ENCODE peak calls at places on chromosomes 12 and 14, in four cellular contexts. One of them, this sample, is unnamed.

GRCh38 chr12:38411426-38411825 is 94.9 kb downstream of the ALG10B start:
- DNase-seq in esophagus muscularis mucosa: no peak
- DNase-seq in A549: no peak
- DNase-seq in NCI-H1436 treated with DMSO at 0.1 percent for 48 hours: no peak
- DNase-seq in this sample: no peak

GRCh38 chr12:104648746-104649145 is 192.0 kb downstream of the CHST11 start:
- DNase-seq in NCI-H1436 treated with DMSO at 0.1 percent for 48 hours: no peak
- DNase-seq in A549: no peak
- DNase-seq in esophagus muscularis mucosa: no peak
- DNase-seq in this sample: no peak

GRCh38 chr12:27280412-27280811 is 36.3 kb downstream of the STK38L start:
- DNase-seq in NCI-H1436 treated with DMSO at 0.1 percent for 48 hours: no peak
- DNase-seq in esophagus muscularis mucosa: no peak
- DNase-seq in A549: no peak
- DNase-seq in this sample: no peak

GRCh38 chr12:130335517-130336392 is 1.9 kb upstream of the PIWIL1 start:
- DNase-seq in esophagus muscularis mucosa: peak
- DNase-seq in A549: peak
- DNase-seq in NCI-H1436 treated with DMSO at 0.1 percent for 48 hours: no peak
- DNase-seq in this sample: no peak

GRCh38 chr14:69580009-69580577 is 5.4 kb upstream of the CCDC177 start:
- DNase-seq in A549: peak
- DNase-seq in NCI-H1436 treated with DMSO at 0.1 percent for 48 hours: no peak
- DNase-seq in esophagus muscularis mucosa: no peak
- DNase-seq in this sample: no peak

GRCh38 chr14:102593841-102594170 is 1.4 kb downstream of the RCOR1 start:
- DNase-seq in esophagus muscularis mucosa: no peak
- DNase-seq in A549: no peak
- DNase-seq in NCI-H1436 treated with DMSO at 0.1 percent for 48 hours: no peak
- DNase-seq in this sample: no peak

GRCh38 chr12:27970391-27970980 is 2.0 kb downstream of the PTHLH start:
- DNase-seq in NCI-H1436 treated with DMSO at 0.1 percent for 48 hours: no peak
- DNase-seq in A549: peak
- DNase-seq in esophagus muscularis mucosa: no peak
- DNase-seq in this sample: peak

GRCh38 chr12:25130741-25131188 is 64.2 kb downstream of the DNAI7 start:
- DNase-seq in A549: peak
- DNase-seq in esophagus muscularis mucosa: no peak
- DNase-seq in NCI-H1436 treated with DMSO at 0.1 percent for 48 hours: peak
- DNase-seq in this sample: no peak

GRCh38 chr12:104676636-104677035 is 219.9 kb downstream of the CHST11 start:
- DNase-seq in A549: no peak
- DNase-seq in esophagus muscularis mucosa: no peak
- DNase-seq in NCI-H1436 treated with DMSO at 0.1 percent for 48 hours: no peak
- DNase-seq in this sample: no peak

GRCh38 chr14:54676822-54677708 is 110.1 kb downstream of the SAMD4A start:
- DNase-seq in A549: peak
- DNase-seq in esophagus muscularis mucosa: no peak
- DNase-seq in NCI-H1436 treated with DMSO at 0.1 percent for 48 hours: no peak
- DNase-seq in this sample: no peak

GRCh38 chr14:106556665-106557289 is 1030.4 kb downstream of the TMEM121 start:
- DNase-seq in esophagus muscularis mucosa: no peak
- DNase-seq in NCI-H1436 treated with DMSO at 0.1 percent for 48 hours: peak
- DNase-seq in A549: peak
- DNase-seq in this sample: no peak

GRCh38 chr12:103986823-103987222 is 21.2 kb downstream of the TDG start:
- DNase-seq in esophagus muscularis mucosa: no peak
- DNase-seq in A549: no peak
- DNase-seq in NCI-H1436 treated with DMSO at 0.1 percent for 48 hours: no peak
- DNase-seq in this sample: no peak

GRCh38 chr12:49549735-49550710 is 11.2 kb downstream of the KCNH3 start:
- DNase-seq in esophagus muscularis mucosa: no peak
- DNase-seq in A549: no peak
- DNase-seq in NCI-H1436 treated with DMSO at 0.1 percent for 48 hours: peak
- DNase-seq in this sample: no peak

GRCh38 chr14:93981874-93982683 is 5.7 kb upstream of the ASB2 start:
- DNase-seq in A549: no peak
- DNase-seq in esophagus muscularis mucosa: no peak
- DNase-seq in NCI-H1436 treated with DMSO at 0.1 percent for 48 hours: no peak
- DNase-seq in this sample: no peak

GRCh38 chr14:51925980-51926379 is 63.4 kb upstream of the RTRAF start:
- DNase-seq in NCI-H1436 treated with DMSO at 0.1 percent for 48 hours: no peak
- DNase-seq in A549: no peak
- DNase-seq in esophagus muscularis mucosa: no peak
- DNase-seq in this sample: no peak

GRCh38 chr14:96698846-96699543 is 98.2 kb upstream of the VRK1 start:
- DNase-seq in A549: no peak
- DNase-seq in esophagus muscularis mucosa: no peak
- DNase-seq in NCI-H1436 treated with DMSO at 0.1 percent for 48 hours: no peak
- DNase-seq in this sample: no peak

GRCh38 chr12:110039085-110039807 is 9.1 kb downstream of the C12orf76 start:
- DNase-seq in NCI-H1436 treated with DMSO at 0.1 percent for 48 hours: no peak
- DNase-seq in A549: peak
- DNase-seq in esophagus muscularis mucosa: no peak
- DNase-seq in this sample: no peak

GRCh38 chr12:69630191-69630590 is 19.5 kb upstream of the LRRC10 start:
- DNase-seq in NCI-H1436 treated with DMSO at 0.1 percent for 48 hours: no peak
- DNase-seq in A549: peak
- DNase-seq in esophagus muscularis mucosa: no peak
- DNase-seq in this sample: no peak

This sample was measured in posterior cingulate gyrus.